ENCODE peak calls at places on chromosomes 1 and 21, in eight cellular contexts. O is A172, I is RPMI7951, H is M059J, P is glomerular endothelial cell, B is ovary, D is mucosa of gallbladder, V is NCI-H510A treated with DMSO at 0.1 percent for 48 hours. R is an unnamed sample.
A peak's percentile ranks its signal among the peaks of the same experiment; 100 is the strongest.

GRCh38 chr1:160413716-160414115 is 13.4 kb downstream of the VANGL2 start:
- DNase-seq in O (no peak), I (no peak), H (no peak), P (no peak), B (no peak), D (no peak), V (no peak), R (no peak)

GRCh38 chr1:217040696-217041095 is 317.5 kb upstream of the ESRRG start:
- DNase-seq in O (no peak), I (no peak), H (no peak), P (no peak), B (no peak), D (no peak), V (no peak), R (peak; percentile 18)

GRCh38 chr1:19825298-19825697 is 10.2 kb upstream of the RNF186 start:
- DNase-seq in O (no peak), I (no peak), H (no peak), P (no peak), B (no peak), D (no peak), V (peak; percentile 66), R (no peak)

GRCh38 chr1:156241311-156241811 is 623 bp upstream of the BGLAP start:
- DNase-seq in O (peak; percentile 95), I (peak; percentile 90), H (peak; percentile 93), P (no peak), B (no peak), D (no peak), V (no peak), R (peak; percentile 53)

GRCh38 chr1:64956241-64956640 is 10.1 kb downstream of the JAK1 start:
- DNase-seq in O (peak; percentile 28), I (peak; percentile 10), H (peak; percentile 41), P (no peak), B (no peak), D (no peak), V (no peak), R (no peak)

GRCh38 chr1:236321101-236321500 is 39.3 kb upstream of the ERO1B start:
- DNase-seq in O (no peak), I (no peak), H (no peak), P (no peak), B (no peak), D (no peak), V (no peak), R (no peak)

GRCh38 chr1:47436979-47437517 is 796 bp upstream of the FOXD2 start:
- DNase-seq in O (peak; percentile 15), I (peak; percentile 33), H (peak; percentile 49), P (no peak), B (no peak), D (no peak), V (no peak), R (peak; percentile 32)

GRCh38 chr1:60427194-60427593 is 353.6 kb upstream of the C1orf87 start:
- DNase-seq in O (peak; percentile 45), I (no peak), H (peak; percentile 0), P (no peak), B (no peak), D (no peak), V (no peak), R (no peak)

GRCh38 chr1:205329719-205330118 is 8.2 kb upstream of the NUAK2 start:
- DNase-seq in O (no peak), I (no peak), H (no peak), P (no peak), B (no peak), D (no peak), V (peak; percentile 31), R (no peak)

GRCh38 chr21:44748621-44749020 is 37.2 kb upstream of the TSPEAR start:
- DNase-seq in O (no peak), I (no peak), H (no peak), P (no peak), B (no peak), D (no peak), V (no peak), R (no peak)

GRCh38 chr1:243320224-243320623 is 64.4 kb downstream of the SDCCAG8 start:
- DNase-seq in O (no peak), I (no peak), H (no peak), P (no peak), B (no peak), D (no peak), V (no peak), R (no peak)

GRCh38 chr1:39919545-39919944 is 17.8 kb upstream of the MYCL start:
- DNase-seq in O (peak; percentile 58), I (peak; percentile 62), H (peak; percentile 77), P (no peak), B (no peak), D (peak; percentile 48), V (peak; percentile 99), R (peak; percentile 83)

GRCh38 chr1:154765970-154766369 is 104.1 kb downstream of the KCNN3 start:
- DNase-seq in O (peak; percentile 53), I (peak; percentile 33), H (peak; percentile 41), P (no peak), B (no peak), D (no peak), V (peak; percentile 29), R (peak; percentile 46)

GRCh38 chr1:173206816-173207595 is at the start of gene TNFSF4:
- DNase-seq in O (peak; percentile 54), I (no peak), H (peak; percentile 38), P (no peak), B (peak; percentile 37), D (no peak), V (no peak), R (no peak)

GRCh38 chr1:32981003-32981909 is 16.6 kb upstream of the RNF19B start:
- DNase-seq in O (peak; percentile 84), I (peak; percentile 87), H (peak; percentile 98), P (no peak), B (no peak), D (peak; percentile 78), V (no peak), R (peak; percentile 99)

GRCh38 chr1:185355947-185356346 is 38.9 kb upstream of the IVNS1ABP start:
- DNase-seq in O (no peak), I (peak; percentile 46), H (no peak), P (no peak), B (no peak), D (no peak), V (no peak), R (no peak)

GRCh38 chr1:15676688-15677661 is 7.1 kb upstream of the PLEKHM2 start:
- DNase-seq in O (no peak), I (no peak), H (no peak), P (no peak), B (no peak), D (no peak), V (no peak), R (no peak)